ENCODE peak calls at places on chromosomes 1 and 21, in six cellular contexts. One of them, this sample, is unnamed.

GRCh38 chr1:42963378-42964005 is 4.8 kb upstream of the SLC2A1 start:
- DNase-seq in RPMI7951: peak; percentile 95
- DNase-seq in stimulated activated CD8-positive, alpha-beta memory T cell treated with anti-CD3 and anti-CD28 coated beads, Interleukin-4, amount 100 ng/mL, for 4 hours: no peak
- DNase-seq in NT2/D1: no peak
- DNase-seq in stimulated activated CD4-positive, alpha-beta T cell treated with anti-CD3 and anti-CD28 coated beads, TNF-alpha, amount 100 ng/mL, for 24 hours: no peak
- DNase-seq in body of pancreas: no peak
- DNase-seq in this sample: no peak

GRCh38 chr1:207030522-207031009 is 2.0 kb downstream of the C1orf116 start:
- DNase-seq in NT2/D1: no peak
- DNase-seq in stimulated activated CD8-positive, alpha-beta memory T cell treated with anti-CD3 and anti-CD28 coated beads, Interleukin-4, amount 100 ng/mL, for 4 hours: no peak
- DNase-seq in body of pancreas: no peak
- DNase-seq in RPMI7951: no peak
- DNase-seq in stimulated activated CD4-positive, alpha-beta T cell treated with anti-CD3 and anti-CD28 coated beads, TNF-alpha, amount 100 ng/mL, for 24 hours: no peak
- DNase-seq in this sample: no peak

GRCh38 chr1:86146566-86146965 is 10.0 kb downstream of the COL24A1 start:
- DNase-seq in stimulated activated CD4-positive, alpha-beta T cell treated with anti-CD3 and anti-CD28 coated beads, TNF-alpha, amount 100 ng/mL, for 24 hours: no peak
- DNase-seq in body of pancreas: no peak
- DNase-seq in stimulated activated CD8-positive, alpha-beta memory T cell treated with anti-CD3 and anti-CD28 coated beads, Interleukin-4, amount 100 ng/mL, for 4 hours: no peak
- DNase-seq in RPMI7951: no peak
- DNase-seq in NT2/D1: no peak
- DNase-seq in this sample: no peak

GRCh38 chr21:46116189-46116845 is 18.4 kb downstream of the COL6A2 start:
- DNase-seq in stimulated activated CD8-positive, alpha-beta memory T cell treated with anti-CD3 and anti-CD28 coated beads, Interleukin-4, amount 100 ng/mL, for 4 hours: no peak
- DNase-seq in RPMI7951: no peak
- DNase-seq in NT2/D1: no peak
- DNase-seq in body of pancreas: no peak
- DNase-seq in stimulated activated CD4-positive, alpha-beta T cell treated with anti-CD3 and anti-CD28 coated beads, TNF-alpha, amount 100 ng/mL, for 24 hours: no peak
- DNase-seq in this sample: peak; percentile 2

GRCh38 chr1:67682659-67683197 is 2.3 kb upstream of the GADD45A start:
- DNase-seq in stimulated activated CD4-positive, alpha-beta T cell treated with anti-CD3 and anti-CD28 coated beads, TNF-alpha, amount 100 ng/mL, for 24 hours: no peak
- DNase-seq in NT2/D1: no peak
- DNase-seq in stimulated activated CD8-positive, alpha-beta memory T cell treated with anti-CD3 and anti-CD28 coated beads, Interleukin-4, amount 100 ng/mL, for 4 hours: no peak
- DNase-seq in body of pancreas: no peak
- DNase-seq in RPMI7951: peak; percentile 74
- DNase-seq in this sample: no peak

GRCh38 chr1:119482517-119483425 is 24.2 kb upstream of the HSD3B1 start:
- DNase-seq in stimulated activated CD4-positive, alpha-beta T cell treated with anti-CD3 and anti-CD28 coated beads, TNF-alpha, amount 100 ng/mL, for 24 hours: no peak
- DNase-seq in body of pancreas: no peak
- DNase-seq in RPMI7951: no peak
- DNase-seq in NT2/D1: no peak
- DNase-seq in stimulated activated CD8-positive, alpha-beta memory T cell treated with anti-CD3 and anti-CD28 coated beads, Interleukin-4, amount 100 ng/mL, for 4 hours: no peak
- DNase-seq in this sample: no peak

GRCh38 chr1:232635778-232636356 is 5.9 kb upstream of the SIPA1L2 start:
- DNase-seq in stimulated activated CD8-positive, alpha-beta memory T cell treated with anti-CD3 and anti-CD28 coated beads, Interleukin-4, amount 100 ng/mL, for 4 hours: no peak
- DNase-seq in stimulated activated CD4-positive, alpha-beta T cell treated with anti-CD3 and anti-CD28 coated beads, TNF-alpha, amount 100 ng/mL, for 24 hours: no peak
- DNase-seq in RPMI7951: peak; percentile 65
- DNase-seq in NT2/D1: no peak
- DNase-seq in body of pancreas: no peak
- DNase-seq in this sample: no peak

GRCh38 chr1:246208120-246208519 is 299.0 kb downstream of the SMYD3 start:
- DNase-seq in stimulated activated CD8-positive, alpha-beta memory T cell treated with anti-CD3 and anti-CD28 coated beads, Interleukin-4, amount 100 ng/mL, for 4 hours: no peak
- DNase-seq in RPMI7951: no peak
- DNase-seq in stimulated activated CD4-positive, alpha-beta T cell treated with anti-CD3 and anti-CD28 coated beads, TNF-alpha, amount 100 ng/mL, for 24 hours: no peak
- DNase-seq in body of pancreas: no peak
- DNase-seq in NT2/D1: no peak
- DNase-seq in this sample: no peak

GRCh38 chr1:27052527-27052926 is 39.9 kb upstream of the TENT5B start:
- DNase-seq in RPMI7951: no peak
- DNase-seq in stimulated activated CD8-positive, alpha-beta memory T cell treated with anti-CD3 and anti-CD28 coated beads, Interleukin-4, amount 100 ng/mL, for 4 hours: no peak
- DNase-seq in body of pancreas: no peak
- DNase-seq in NT2/D1: no peak
- DNase-seq in stimulated activated CD4-positive, alpha-beta T cell treated with anti-CD3 and anti-CD28 coated beads, TNF-alpha, amount 100 ng/mL, for 24 hours: no peak
- DNase-seq in this sample: no peak

GRCh38 chr1:211951856-211952255 is 83.5 kb downstream of the INTS7 start:
- DNase-seq in NT2/D1: no peak
- DNase-seq in stimulated activated CD4-positive, alpha-beta T cell treated with anti-CD3 and anti-CD28 coated beads, TNF-alpha, amount 100 ng/mL, for 24 hours: no peak
- DNase-seq in RPMI7951: peak; percentile 64
- DNase-seq in stimulated activated CD8-positive, alpha-beta memory T cell treated with anti-CD3 and anti-CD28 coated beads, Interleukin-4, amount 100 ng/mL, for 4 hours: no peak
- DNase-seq in body of pancreas: no peak
- DNase-seq in this sample: no peak

GRCh38 chr1:43423672-43424550 is 29.8 kb downstream of the HYI start:
- DNase-seq in stimulated activated CD4-positive, alpha-beta T cell treated with anti-CD3 and anti-CD28 coated beads, TNF-alpha, amount 100 ng/mL, for 24 hours: no peak
- DNase-seq in stimulated activated CD8-positive, alpha-beta memory T cell treated with anti-CD3 and anti-CD28 coated beads, Interleukin-4, amount 100 ng/mL, for 4 hours: no peak
- DNase-seq in RPMI7951: no peak
- DNase-seq in NT2/D1: no peak
- DNase-seq in body of pancreas: no peak
- DNase-seq in this sample: no peak

GRCh38 chr1:205354259-205354904 is 2.3 kb downstream of the KLHDC8A start:
- DNase-seq in stimulated activated CD8-positive, alpha-beta memory T cell treated with anti-CD3 and anti-CD28 coated beads, Interleukin-4, amount 100 ng/mL, for 4 hours: peak; percentile 16
- DNase-seq in RPMI7951: peak; percentile 58
- DNase-seq in body of pancreas: peak; percentile 79
- DNase-seq in stimulated activated CD4-positive, alpha-beta T cell treated with anti-CD3 and anti-CD28 coated beads, TNF-alpha, amount 100 ng/mL, for 24 hours: peak; percentile 42
- DNase-seq in NT2/D1: peak; percentile 84
- DNase-seq in this sample: peak; percentile 68

GRCh38 chr1:23521588-23521987 is 9.4 kb downstream of the E2F2 start:
- DNase-seq in RPMI7951: no peak
- DNase-seq in body of pancreas: no peak
- DNase-seq in stimulated activated CD8-positive, alpha-beta memory T cell treated with anti-CD3 and anti-CD28 coated beads, Interleukin-4, amount 100 ng/mL, for 4 hours: no peak
- DNase-seq in NT2/D1: no peak
- DNase-seq in stimulated activated CD4-positive, alpha-beta T cell treated with anti-CD3 and anti-CD28 coated beads, TNF-alpha, amount 100 ng/mL, for 24 hours: no peak
- DNase-seq in this sample: no peak

GRCh38 chr1:234007684-234008083 is 103.2 kb downstream of the SLC35F3 start:
- DNase-seq in stimulated activated CD4-positive, alpha-beta T cell treated with anti-CD3 and anti-CD28 coated beads, TNF-alpha, amount 100 ng/mL, for 24 hours: no peak
- DNase-seq in body of pancreas: no peak
- DNase-seq in stimulated activated CD8-positive, alpha-beta memory T cell treated with anti-CD3 and anti-CD28 coated beads, Interleukin-4, amount 100 ng/mL, for 4 hours: no peak
- DNase-seq in NT2/D1: no peak
- DNase-seq in RPMI7951: no peak
- DNase-seq in this sample: no peak

GRCh38 chr1:43367026-43367903 is 546 bp downstream of the ELOVL1 start:
- DNase-seq in stimulated activated CD8-positive, alpha-beta memory T cell treated with anti-CD3 and anti-CD28 coated beads, Interleukin-4, amount 100 ng/mL, for 4 hours: peak; percentile 22
- DNase-seq in stimulated activated CD4-positive, alpha-beta T cell treated with anti-CD3 and anti-CD28 coated beads, TNF-alpha, amount 100 ng/mL, for 24 hours: peak; percentile 63
- DNase-seq in body of pancreas: peak; percentile 20
- DNase-seq in RPMI7951: no peak
- DNase-seq in NT2/D1: peak; percentile 25
- DNase-seq in this sample: peak; percentile 26

GRCh38 chr1:231381729-231382128 is 40.4 kb downstream of the EGLN1 start:
- DNase-seq in stimulated activated CD8-positive, alpha-beta memory T cell treated with anti-CD3 and anti-CD28 coated beads, Interleukin-4, amount 100 ng/mL, for 4 hours: no peak
- DNase-seq in body of pancreas: no peak
- DNase-seq in stimulated activated CD4-positive, alpha-beta T cell treated with anti-CD3 and anti-CD28 coated beads, TNF-alpha, amount 100 ng/mL, for 24 hours: no peak
- DNase-seq in RPMI7951: no peak
- DNase-seq in NT2/D1: no peak
- DNase-seq in this sample: no peak

GRCh38 chr1:177891809-177892208 is 78.0 kb downstream of the SEC16B start:
- DNase-seq in body of pancreas: no peak
- DNase-seq in RPMI7951: no peak
- DNase-seq in stimulated activated CD4-positive, alpha-beta T cell treated with anti-CD3 and anti-CD28 coated beads, TNF-alpha, amount 100 ng/mL, for 24 hours: no peak
- DNase-seq in NT2/D1: no peak
- DNase-seq in stimulated activated CD8-positive, alpha-beta memory T cell treated with anti-CD3 and anti-CD28 coated beads, Interleukin-4, amount 100 ng/mL, for 4 hours: no peak
- DNase-seq in this sample: no peak

GRCh38 chr1:205301220-205301821 is 20.2 kb downstream of the NUAK2 start:
- DNase-seq in stimulated activated CD8-positive, alpha-beta memory T cell treated with anti-CD3 and anti-CD28 coated beads, Interleukin-4, amount 100 ng/mL, for 4 hours: no peak
- DNase-seq in RPMI7951: peak; percentile 84
- DNase-seq in body of pancreas: peak; percentile 97
- DNase-seq in NT2/D1: peak; percentile 100
- DNase-seq in stimulated activated CD4-positive, alpha-beta T cell treated with anti-CD3 and anti-CD28 coated beads, TNF-alpha, amount 100 ng/mL, for 24 hours: no peak
- DNase-seq in this sample: peak; percentile 68

GRCh38 chr21:33219300-33219699 is 10.4 kb upstream of the IFNAR2 start:
- DNase-seq in stimulated activated CD8-positive, alpha-beta memory T cell treated with anti-CD3 and anti-CD28 coated beads, Interleukin-4, amount 100 ng/mL, for 4 hours: no peak
- DNase-seq in body of pancreas: no peak
- DNase-seq in RPMI7951: no peak
- DNase-seq in stimulated activated CD4-positive, alpha-beta T cell treated with anti-CD3 and anti-CD28 coated beads, TNF-alpha, amount 100 ng/mL, for 24 hours: no peak
- DNase-seq in NT2/D1: no peak
- DNase-seq in this sample: no peak

GRCh38 chr21:33931799-33932390 is 16.3 kb upstream of the ATP5PO start:
- DNase-seq in stimulated activated CD4-positive, alpha-beta T cell treated with anti-CD3 and anti-CD28 coated beads, TNF-alpha, amount 100 ng/mL, for 24 hours: no peak
- DNase-seq in stimulated activated CD8-positive, alpha-beta memory T cell treated with anti-CD3 and anti-CD28 coated beads, Interleukin-4, amount 100 ng/mL, for 4 hours: no peak
- DNase-seq in RPMI7951: peak; percentile 10
- DNase-seq in body of pancreas: no peak
- DNase-seq in NT2/D1: no peak
- DNase-seq in this sample: no peak

GRCh38 chr1:100511773-100512172 is 26.2 kb upstream of the GPR88 start:
- DNase-seq in NT2/D1: no peak
- DNase-seq in stimulated activated CD4-positive, alpha-beta T cell treated with anti-CD3 and anti-CD28 coated beads, TNF-alpha, amount 100 ng/mL, for 24 hours: no peak
- DNase-seq in stimulated activated CD8-positive, alpha-beta memory T cell treated with anti-CD3 and anti-CD28 coated beads, Interleukin-4, amount 100 ng/mL, for 4 hours: no peak
- DNase-seq in body of pancreas: no peak
- DNase-seq in RPMI7951: no peak
- DNase-seq in this sample: no peak

GRCh38 chr1:67713071-67713806 is 28.2 kb downstream of the GADD45A start:
- DNase-seq in NT2/D1: no peak
- DNase-seq in body of pancreas: peak; percentile 51
- DNase-seq in stimulated activated CD8-positive, alpha-beta memory T cell treated with anti-CD3 and anti-CD28 coated beads, Interleukin-4, amount 100 ng/mL, for 4 hours: no peak
- DNase-seq in RPMI7951: peak; percentile 95
- DNase-seq in stimulated activated CD4-positive, alpha-beta T cell treated with anti-CD3 and anti-CD28 coated beads, TNF-alpha, amount 100 ng/mL, for 24 hours: no peak
- DNase-seq in this sample: no peak

GRCh38 chr1:154895779-154896178 is 25.7 kb upstream of the KCNN3 start:
- DNase-seq in stimulated activated CD4-positive, alpha-beta T cell treated with anti-CD3 and anti-CD28 coated beads, TNF-alpha, amount 100 ng/mL, for 24 hours: no peak
- DNase-seq in body of pancreas: no peak
- DNase-seq in RPMI7951: no peak
- DNase-seq in stimulated activated CD8-positive, alpha-beta memory T cell treated with anti-CD3 and anti-CD28 coated beads, Interleukin-4, amount 100 ng/mL, for 4 hours: no peak
- DNase-seq in NT2/D1: no peak
- DNase-seq in this sample: no peak

GRCh38 chr1:201025571-201026002 is 2.1 kb upstream of the KIF21B start:
- DNase-seq in NT2/D1: no peak
- DNase-seq in body of pancreas: no peak
- DNase-seq in stimulated activated CD4-positive, alpha-beta T cell treated with anti-CD3 and anti-CD28 coated beads, TNF-alpha, amount 100 ng/mL, for 24 hours: no peak
- DNase-seq in stimulated activated CD8-positive, alpha-beta memory T cell treated with anti-CD3 and anti-CD28 coated beads, Interleukin-4, amount 100 ng/mL, for 4 hours: no peak
- DNase-seq in RPMI7951: peak; percentile 67
- DNase-seq in this sample: peak; percentile 53

GRCh38 chr1:34101151-34101550 is 63.9 kb downstream of the CSMD2 start:
- DNase-seq in stimulated activated CD4-positive, alpha-beta T cell treated with anti-CD3 and anti-CD28 coated beads, TNF-alpha, amount 100 ng/mL, for 24 hours: no peak
- DNase-seq in stimulated activated CD8-positive, alpha-beta memory T cell treated with anti-CD3 and anti-CD28 coated beads, Interleukin-4, amount 100 ng/mL, for 4 hours: no peak
- DNase-seq in RPMI7951: peak; percentile 53
- DNase-seq in NT2/D1: no peak
- DNase-seq in body of pancreas: no peak
- DNase-seq in this sample: no peak

GRCh38 chr1:226688056-226688748 is 50.9 kb downstream of the ITPKB start:
- DNase-seq in stimulated activated CD8-positive, alpha-beta memory T cell treated with anti-CD3 and anti-CD28 coated beads, Interleukin-4, amount 100 ng/mL, for 4 hours: no peak
- DNase-seq in RPMI7951: no peak
- DNase-seq in body of pancreas: no peak
- DNase-seq in stimulated activated CD4-positive, alpha-beta T cell treated with anti-CD3 and anti-CD28 coated beads, TNF-alpha, amount 100 ng/mL, for 24 hours: no peak
- DNase-seq in NT2/D1: no peak
- DNase-seq in this sample: no peak

GRCh38 chr1:26190373-26190987 is at the start of gene CATSPER4:
- DNase-seq in NT2/D1: peak; percentile 91
- DNase-seq in stimulated activated CD4-positive, alpha-beta T cell treated with anti-CD3 and anti-CD28 coated beads, TNF-alpha, amount 100 ng/mL, for 24 hours: no peak
- DNase-seq in body of pancreas: no peak
- DNase-seq in stimulated activated CD8-positive, alpha-beta memory T cell treated with anti-CD3 and anti-CD28 coated beads, Interleukin-4, amount 100 ng/mL, for 4 hours: no peak
- DNase-seq in RPMI7951: peak; percentile 40
- DNase-seq in this sample: peak; percentile 60

GRCh38 chr1:28642056-28642846 is 616 bp downstream of the TAF12 start:
- DNase-seq in stimulated activated CD4-positive, alpha-beta T cell treated with anti-CD3 and anti-CD28 coated beads, TNF-alpha, amount 100 ng/mL, for 24 hours: no peak
- DNase-seq in NT2/D1: peak; percentile 49
- DNase-seq in RPMI7951: no peak
- DNase-seq in body of pancreas: no peak
- DNase-seq in stimulated activated CD8-positive, alpha-beta memory T cell treated with anti-CD3 and anti-CD28 coated beads, Interleukin-4, amount 100 ng/mL, for 4 hours: no peak
- DNase-seq in this sample: peak; percentile 17

GRCh38 chr21:33890187-33890586 is 25.4 kb downstream of the ATP5PO start:
- DNase-seq in NT2/D1: no peak
- DNase-seq in RPMI7951: no peak
- DNase-seq in stimulated activated CD8-positive, alpha-beta memory T cell treated with anti-CD3 and anti-CD28 coated beads, Interleukin-4, amount 100 ng/mL, for 4 hours: no peak
- DNase-seq in body of pancreas: no peak
- DNase-seq in stimulated activated CD4-positive, alpha-beta T cell treated with anti-CD3 and anti-CD28 coated beads, TNF-alpha, amount 100 ng/mL, for 24 hours: no peak
- DNase-seq in this sample: no peak

GRCh38 chr1:19257178-19257914 is 5.7 kb downstream of the MRTO4 start:
- DNase-seq in NT2/D1: no peak
- DNase-seq in stimulated activated CD8-positive, alpha-beta memory T cell treated with anti-CD3 and anti-CD28 coated beads, Interleukin-4, amount 100 ng/mL, for 4 hours: no peak
- DNase-seq in RPMI7951: peak; percentile 56
- DNase-seq in stimulated activated CD4-positive, alpha-beta T cell treated with anti-CD3 and anti-CD28 coated beads, TNF-alpha, amount 100 ng/mL, for 24 hours: peak; percentile 33
- DNase-seq in body of pancreas: no peak
- DNase-seq in this sample: no peak

GRCh38 chr1:47536646-47537118 is 98.8 kb downstream of the FOXD2 start:
- DNase-seq in body of pancreas: no peak
- DNase-seq in stimulated activated CD8-positive, alpha-beta memory T cell treated with anti-CD3 and anti-CD28 coated beads, Interleukin-4, amount 100 ng/mL, for 4 hours: no peak
- DNase-seq in stimulated activated CD4-positive, alpha-beta T cell treated with anti-CD3 and anti-CD28 coated beads, TNF-alpha, amount 100 ng/mL, for 24 hours: no peak
- DNase-seq in RPMI7951: no peak
- DNase-seq in NT2/D1: no peak
- DNase-seq in this sample: no peak

GRCh38 chr1:172745014-172745413 is 86.1 kb downstream of the FASLG start:
- DNase-seq in body of pancreas: peak; percentile 55
- DNase-seq in stimulated activated CD4-positive, alpha-beta T cell treated with anti-CD3 and anti-CD28 coated beads, TNF-alpha, amount 100 ng/mL, for 24 hours: no peak
- DNase-seq in stimulated activated CD8-positive, alpha-beta memory T cell treated with anti-CD3 and anti-CD28 coated beads, Interleukin-4, amount 100 ng/mL, for 4 hours: no peak
- DNase-seq in RPMI7951: peak; percentile 78
- DNase-seq in NT2/D1: peak; percentile 57
- DNase-seq in this sample: peak; percentile 48

GRCh38 chr1:204134103-204134502 is 17.7 kb downstream of the ETNK2 start:
- DNase-seq in stimulated activated CD8-positive, alpha-beta memory T cell treated with anti-CD3 and anti-CD28 coated beads, Interleukin-4, amount 100 ng/mL, for 4 hours: no peak
- DNase-seq in stimulated activated CD4-positive, alpha-beta T cell treated with anti-CD3 and anti-CD28 coated beads, TNF-alpha, amount 100 ng/mL, for 24 hours: no peak
- DNase-seq in body of pancreas: no peak
- DNase-seq in RPMI7951: peak; percentile 16
- DNase-seq in NT2/D1: no peak
- DNase-seq in this sample: no peak

GRCh38 chr1:220595179-220595578 is 67.2 kb downstream of the MARK1 start:
- DNase-seq in body of pancreas: no peak
- DNase-seq in NT2/D1: no peak
- DNase-seq in RPMI7951: no peak
- DNase-seq in stimulated activated CD4-positive, alpha-beta T cell treated with anti-CD3 and anti-CD28 coated beads, TNF-alpha, amount 100 ng/mL, for 24 hours: no peak
- DNase-seq in stimulated activated CD8-positive, alpha-beta memory T cell treated with anti-CD3 and anti-CD28 coated beads, Interleukin-4, amount 100 ng/mL, for 4 hours: no peak
- DNase-seq in this sample: no peak

This sample was measured in endothelial cell.